ENCODE peak calls at places on chromosomes 12 and 14, in nine cellular contexts. One of them, this sample, is unnamed.

GRCh38 chr12:47164730-47165439 is 85.1 kb upstream of the AMIGO2 start:
- DNase-seq in brain microvascular endothelial cell: no peak
- DNase-seq in epithelial cell of esophagus: no peak
- DNase-seq in Daoy: no peak
- DNase-seq in heart right ventricle: no peak
- DNase-seq in AML-193: no peak
- DNase-seq in left ventricle myocardium inferior: no peak
- DNase-seq in pancreas: no peak
- DNase-seq in NCI-H2081: no peak
- DNase-seq in this sample: no peak

GRCh38 chr12:123546281-123546680 is 12.8 kb upstream of the RILPL1 start:
- DNase-seq in brain microvascular endothelial cell: peak
- DNase-seq in epithelial cell of esophagus: peak
- DNase-seq in Daoy: peak
- DNase-seq in heart right ventricle: no peak
- DNase-seq in AML-193: no peak
- DNase-seq in left ventricle myocardium inferior: no peak
- DNase-seq in pancreas: no peak
- DNase-seq in NCI-H2081: no peak
- DNase-seq in this sample: no peak

GRCh38 chr14:70741482-70741881 is 67.8 kb downstream of the MAP3K9 start:
- DNase-seq in brain microvascular endothelial cell: no peak
- DNase-seq in epithelial cell of esophagus: no peak
- DNase-seq in Daoy: no peak
- DNase-seq in heart right ventricle: no peak
- DNase-seq in AML-193: no peak
- DNase-seq in left ventricle myocardium inferior: no peak
- DNase-seq in pancreas: no peak
- DNase-seq in NCI-H2081: no peak
- DNase-seq in this sample: no peak

GRCh38 chr12:86264451-86265328 is 8.5 kb upstream of the MGAT4C start:
- DNase-seq in brain microvascular endothelial cell: no peak
- DNase-seq in epithelial cell of esophagus: peak
- DNase-seq in Daoy: peak
- DNase-seq in heart right ventricle: peak
- DNase-seq in AML-193: no peak
- DNase-seq in left ventricle myocardium inferior: peak
- DNase-seq in pancreas: peak
- DNase-seq in NCI-H2081: peak
- DNase-seq in this sample: peak

GRCh38 chr14:61609143-61609851 is 86.0 kb upstream of the HIF1A start:
- DNase-seq in brain microvascular endothelial cell: no peak
- DNase-seq in epithelial cell of esophagus: no peak
- DNase-seq in Daoy: peak
- DNase-seq in heart right ventricle: no peak
- DNase-seq in AML-193: no peak
- DNase-seq in left ventricle myocardium inferior: no peak
- DNase-seq in pancreas: no peak
- DNase-seq in NCI-H2081: peak
- DNase-seq in this sample: peak

GRCh38 chr14:64683264-64683663 is 21.0 kb upstream of the PLEKHG3 start:
- DNase-seq in brain microvascular endothelial cell: no peak
- DNase-seq in epithelial cell of esophagus: no peak
- DNase-seq in Daoy: no peak
- DNase-seq in heart right ventricle: no peak
- DNase-seq in AML-193: no peak
- DNase-seq in left ventricle myocardium inferior: no peak
- DNase-seq in pancreas: no peak
- DNase-seq in NCI-H2081: no peak
- DNase-seq in this sample: peak

GRCh38 chr12:64609543-64610091 is 678 bp upstream of the RASSF3 start:
- DNase-seq in brain microvascular endothelial cell: peak
- DNase-seq in epithelial cell of esophagus: no peak
- DNase-seq in Daoy: no peak
- DNase-seq in heart right ventricle: no peak
- DNase-seq in AML-193: no peak
- DNase-seq in left ventricle myocardium inferior: no peak
- DNase-seq in pancreas: no peak
- DNase-seq in NCI-H2081: peak
- DNase-seq in this sample: peak

GRCh38 chr12:131210506-131211278 is 257.0 kb downstream of the ADGRD1 start:
- DNase-seq in brain microvascular endothelial cell: no peak
- DNase-seq in epithelial cell of esophagus: no peak
- DNase-seq in Daoy: no peak
- DNase-seq in heart right ventricle: no peak
- DNase-seq in AML-193: no peak
- DNase-seq in left ventricle myocardium inferior: no peak
- DNase-seq in pancreas: no peak
- DNase-seq in NCI-H2081: no peak
- DNase-seq in this sample: no peak

GRCh38 chr12:42789808-42790760 is 200.5 kb upstream of the PRICKLE1 start:
- DNase-seq in brain microvascular endothelial cell: no peak
- DNase-seq in epithelial cell of esophagus: no peak
- DNase-seq in Daoy: no peak
- DNase-seq in heart right ventricle: no peak
- DNase-seq in AML-193: no peak
- DNase-seq in left ventricle myocardium inferior: no peak
- DNase-seq in pancreas: no peak
- DNase-seq in NCI-H2081: no peak
- DNase-seq in this sample: no peak

GRCh38 chr14:64562432-64562831 is 12.7 kb downstream of the PPP1R36 start:
- DNase-seq in brain microvascular endothelial cell: no peak
- DNase-seq in epithelial cell of esophagus: peak
- DNase-seq in Daoy: no peak
- DNase-seq in heart right ventricle: no peak
- DNase-seq in AML-193: no peak
- DNase-seq in left ventricle myocardium inferior: no peak
- DNase-seq in pancreas: no peak
- DNase-seq in NCI-H2081: no peak
- DNase-seq in this sample: no peak

GRCh38 chr14:98136019-98136418 is 1136.0 kb downstream of the BCL11B start:
- DNase-seq in brain microvascular endothelial cell: no peak
- DNase-seq in epithelial cell of esophagus: no peak
- DNase-seq in Daoy: no peak
- DNase-seq in heart right ventricle: no peak
- DNase-seq in AML-193: no peak
- DNase-seq in left ventricle myocardium inferior: no peak
- DNase-seq in pancreas: no peak
- DNase-seq in NCI-H2081: no peak
- DNase-seq in this sample: no peak

GRCh38 chr12:81147286-81147919 is 69.5 kb downstream of the ACSS3 start:
- DNase-seq in brain microvascular endothelial cell: no peak
- DNase-seq in epithelial cell of esophagus: no peak
- DNase-seq in Daoy: no peak
- DNase-seq in heart right ventricle: no peak
- DNase-seq in AML-193: no peak
- DNase-seq in left ventricle myocardium inferior: no peak
- DNase-seq in pancreas: no peak
- DNase-seq in NCI-H2081: peak
- DNase-seq in this sample: no peak

GRCh38 chr14:63032056-63032455 is 13.2 kb downstream of the KCNH5 start:
- DNase-seq in brain microvascular endothelial cell: no peak
- DNase-seq in epithelial cell of esophagus: no peak
- DNase-seq in Daoy: no peak
- DNase-seq in heart right ventricle: no peak
- DNase-seq in AML-193: no peak
- DNase-seq in left ventricle myocardium inferior: no peak
- DNase-seq in pancreas: no peak
- DNase-seq in NCI-H2081: no peak
- DNase-seq in this sample: no peak

GRCh38 chr12:114340231-114340630 is 65.7 kb downstream of the TBX5 start:
- DNase-seq in brain microvascular endothelial cell: no peak
- DNase-seq in epithelial cell of esophagus: no peak
- DNase-seq in Daoy: no peak
- DNase-seq in heart right ventricle: no peak
- DNase-seq in AML-193: no peak
- DNase-seq in left ventricle myocardium inferior: no peak
- DNase-seq in pancreas: no peak
- DNase-seq in NCI-H2081: no peak
- DNase-seq in this sample: no peak

GRCh38 chr14:69069020-69069421 is 83.9 kb downstream of the DCAF5 start:
- DNase-seq in brain microvascular endothelial cell: peak
- DNase-seq in epithelial cell of esophagus: no peak
- DNase-seq in Daoy: no peak
- DNase-seq in heart right ventricle: no peak
- DNase-seq in AML-193: peak
- DNase-seq in left ventricle myocardium inferior: no peak
- DNase-seq in pancreas: no peak
- DNase-seq in NCI-H2081: no peak
- DNase-seq in this sample: no peak

GRCh38 chr12:51908876-51909592 is 1.7 kb downstream of the ACVRL1 start:
- DNase-seq in brain microvascular endothelial cell: no peak
- DNase-seq in epithelial cell of esophagus: no peak
- DNase-seq in Daoy: no peak
- DNase-seq in heart right ventricle: no peak
- DNase-seq in AML-193: no peak
- DNase-seq in left ventricle myocardium inferior: no peak
- DNase-seq in pancreas: no peak
- DNase-seq in NCI-H2081: no peak
- DNase-seq in this sample: no peak

GRCh38 chr14:65788876-65789859 is 376.6 kb downstream of the FUT8 start:
- DNase-seq in brain microvascular endothelial cell: no peak
- DNase-seq in epithelial cell of esophagus: no peak
- DNase-seq in Daoy: no peak
- DNase-seq in heart right ventricle: no peak
- DNase-seq in AML-193: no peak
- DNase-seq in left ventricle myocardium inferior: no peak
- DNase-seq in pancreas: no peak
- DNase-seq in NCI-H2081: no peak
- DNase-seq in this sample: no peak

GRCh38 chr14:76696791-76697190 is 64.5 kb upstream of the VASH1 start:
- DNase-seq in brain microvascular endothelial cell: no peak
- DNase-seq in epithelial cell of esophagus: peak
- DNase-seq in Daoy: no peak
- DNase-seq in heart right ventricle: no peak
- DNase-seq in AML-193: no peak
- DNase-seq in left ventricle myocardium inferior: no peak
- DNase-seq in pancreas: no peak
- DNase-seq in NCI-H2081: no peak
- DNase-seq in this sample: no peak

GRCh38 chr12:95509300-95509699 is 35.3 kb downstream of the METAP2 start:
- DNase-seq in brain microvascular endothelial cell: no peak
- DNase-seq in epithelial cell of esophagus: no peak
- DNase-seq in Daoy: no peak
- DNase-seq in heart right ventricle: no peak
- DNase-seq in AML-193: no peak
- DNase-seq in left ventricle myocardium inferior: no peak
- DNase-seq in pancreas: no peak
- DNase-seq in NCI-H2081: no peak
- DNase-seq in this sample: no peak

GRCh38 chr12:115623275-115623674 is 654.2 kb downstream of the MED13L start:
- DNase-seq in brain microvascular endothelial cell: no peak
- DNase-seq in epithelial cell of esophagus: no peak
- DNase-seq in Daoy: no peak
- DNase-seq in heart right ventricle: no peak
- DNase-seq in AML-193: no peak
- DNase-seq in left ventricle myocardium inferior: no peak
- DNase-seq in pancreas: no peak
- DNase-seq in NCI-H2081: no peak
- DNase-seq in this sample: no peak

GRCh38 chr12:70948236-70948975 is 27.9 kb upstream of the PTPRR start:
- DNase-seq in brain microvascular endothelial cell: no peak
- DNase-seq in epithelial cell of esophagus: no peak
- DNase-seq in Daoy: no peak
- DNase-seq in heart right ventricle: no peak
- DNase-seq in AML-193: no peak
- DNase-seq in left ventricle myocardium inferior: no peak
- DNase-seq in pancreas: no peak
- DNase-seq in NCI-H2081: no peak
- DNase-seq in this sample: no peak

GRCh38 chr12:72273499-72273837 is 1.3 kb downstream of the TRHDE start:
- DNase-seq in brain microvascular endothelial cell: no peak
- DNase-seq in epithelial cell of esophagus: no peak
- DNase-seq in Daoy: no peak
- DNase-seq in heart right ventricle: no peak
- DNase-seq in AML-193: no peak
- DNase-seq in left ventricle myocardium inferior: no peak
- DNase-seq in pancreas: peak
- DNase-seq in NCI-H2081: no peak
- DNase-seq in this sample: peak

GRCh38 chr14:89004195-89004594 is 179.7 kb downstream of the TTC8 start:
- DNase-seq in brain microvascular endothelial cell: peak
- DNase-seq in epithelial cell of esophagus: peak
- DNase-seq in Daoy: no peak
- DNase-seq in heart right ventricle: no peak
- DNase-seq in AML-193: peak
- DNase-seq in left ventricle myocardium inferior: no peak
- DNase-seq in pancreas: no peak
- DNase-seq in NCI-H2081: no peak
- DNase-seq in this sample: no peak

GRCh38 chr14:101194356-101195308 is 291.1 kb upstream of the RTL1 start:
- DNase-seq in brain microvascular endothelial cell: no peak
- DNase-seq in epithelial cell of esophagus: no peak
- DNase-seq in Daoy: no peak
- DNase-seq in heart right ventricle: no peak
- DNase-seq in AML-193: no peak
- DNase-seq in left ventricle myocardium inferior: no peak
- DNase-seq in pancreas: no peak
- DNase-seq in NCI-H2081: peak
- DNase-seq in this sample: no peak

GRCh38 chr12:6925543-6926279 is 2.0 kb upstream of the ATN1 start:
- DNase-seq in brain microvascular endothelial cell: no peak
- DNase-seq in epithelial cell of esophagus: peak
- DNase-seq in Daoy: peak
- DNase-seq in heart right ventricle: peak
- DNase-seq in AML-193: no peak
- DNase-seq in left ventricle myocardium inferior: peak
- DNase-seq in pancreas: peak
- DNase-seq in NCI-H2081: peak
- DNase-seq in this sample: peak

GRCh38 chr12:130014485-130014807 is 110.6 kb upstream of the TMEM132D start:
- DNase-seq in brain microvascular endothelial cell: no peak
- DNase-seq in epithelial cell of esophagus: no peak
- DNase-seq in Daoy: peak
- DNase-seq in heart right ventricle: no peak
- DNase-seq in AML-193: no peak
- DNase-seq in left ventricle myocardium inferior: no peak
- DNase-seq in pancreas: no peak
- DNase-seq in NCI-H2081: no peak
- DNase-seq in this sample: peak

GRCh38 chr12:90627180-90627896 is 327.6 kb downstream of the CCER1 start:
- DNase-seq in brain microvascular endothelial cell: peak
- DNase-seq in epithelial cell of esophagus: peak
- DNase-seq in Daoy: no peak
- DNase-seq in heart right ventricle: no peak
- DNase-seq in AML-193: no peak
- DNase-seq in left ventricle myocardium inferior: no peak
- DNase-seq in pancreas: no peak
- DNase-seq in NCI-H2081: no peak
- DNase-seq in this sample: no peak

GRCh38 chr12:126930234-126930633 is 1336.7 kb upstream of the TMEM132C start:
- DNase-seq in brain microvascular endothelial cell: no peak
- DNase-seq in epithelial cell of esophagus: no peak
- DNase-seq in Daoy: no peak
- DNase-seq in heart right ventricle: no peak
- DNase-seq in AML-193: no peak
- DNase-seq in left ventricle myocardium inferior: no peak
- DNase-seq in pancreas: no peak
- DNase-seq in NCI-H2081: no peak
- DNase-seq in this sample: no peak

GRCh38 chr12:95626854-95627253 is 75.6 kb upstream of the USP44 start:
- DNase-seq in brain microvascular endothelial cell: no peak
- DNase-seq in epithelial cell of esophagus: no peak
- DNase-seq in Daoy: no peak
- DNase-seq in heart right ventricle: no peak
- DNase-seq in AML-193: no peak
- DNase-seq in left ventricle myocardium inferior: no peak
- DNase-seq in pancreas: no peak
- DNase-seq in NCI-H2081: peak
- DNase-seq in this sample: peak

GRCh38 chr12:29889737-29890136 is 106.0 kb upstream of the TMTC1 start:
- DNase-seq in brain microvascular endothelial cell: peak
- DNase-seq in epithelial cell of esophagus: peak
- DNase-seq in Daoy: peak
- DNase-seq in heart right ventricle: no peak
- DNase-seq in AML-193: peak
- DNase-seq in left ventricle myocardium inferior: peak
- DNase-seq in pancreas: peak
- DNase-seq in NCI-H2081: no peak
- DNase-seq in this sample: peak

GRCh38 chr12:69880566-69880965 is 55.5 kb downstream of the MYRFL start:
- DNase-seq in brain microvascular endothelial cell: peak
- DNase-seq in epithelial cell of esophagus: peak
- DNase-seq in Daoy: no peak
- DNase-seq in heart right ventricle: no peak
- DNase-seq in AML-193: no peak
- DNase-seq in left ventricle myocardium inferior: no peak
- DNase-seq in pancreas: no peak
- DNase-seq in NCI-H2081: no peak
- DNase-seq in this sample: peak